ENCODE peak calls at places on chromosomes 12 and 14, in eight cellular contexts. M is naive thymus-derived CD4-positive, alpha-beta T cell; E is lower lobe of right lung; F is NT2/D1; U is Karpas-422; C is right lobe of liver; H is tibial nerve; P is sigmoid colon. N is an unnamed sample. For H3K9me3, the result is how much of the 10 kb centered on the place peaks cover.

GRCh38 chr14:104187121-104187889 is 48.9 kb downstream of the KIF26A start:
- DNase-seq in M (no peak), E (no peak), F (no peak), U (no peak), C (no peak), H (no peak), P (no peak), N (no peak)

GRCh38 chr14:69039287-69039628 is 60.2 kb upstream of the ACTN1 start:
- DNase-seq in M (no peak), E (no peak), F (no peak), U (no peak), C (no peak), H (no peak), P (no peak), N (no peak)

GRCh38 chr14:31265701-31266398 is 58.3 kb upstream of the HECTD1 start:
- DNase-seq in M (no peak), E (no peak), F (no peak), U (no peak), C (peak), H (no peak), P (no peak), N (no peak)

GRCh38 chr12:113500662-113501435 is 29.2 kb upstream of the LHX5 start:
- DNase-seq in M (no peak), E (no peak), F (peak), U (peak), C (no peak), H (no peak), P (no peak), N (no peak)

GRCh38 chr12:118528625-118529024 is 152.3 kb downstream of the SUDS3 start:
- DNase-seq in M (no peak), E (no peak), F (no peak), U (no peak), C (no peak), H (no peak), P (no peak), N (no peak)

GRCh38 chr12:119666900-119667576 is 895 bp upstream of the PRKAB1 start:
- DNase-seq in M (no peak), E (no peak), F (no peak), U (peak), C (no peak), H (no peak), P (no peak), N (no peak)

GRCh38 chr12:40693503-40693863 is 1.2 kb downstream of the CNTN1 start:
- DNase-seq in M (no peak), E (peak), F (peak), U (no peak), C (peak), H (peak), P (peak), N (no peak)

GRCh38 chr12:50110127-50110761 is 1.8 kb upstream of the COX14 start:
- DNase-seq in M (no peak), E (peak), F (no peak), U (peak), C (peak), H (no peak), P (peak), N (no peak)

GRCh38 chr14:21924479-21924878 is 250.9 kb upstream of the OR4E1 start:
- DNase-seq in M (peak), E (no peak), F (no peak), U (peak), C (no peak), H (no peak), P (no peak), N (peak)

GRCh38 chr14:67151082-67151666 is 38.1 kb upstream of the GARIN2 start:
- DNase-seq in M (no peak), E (no peak), F (no peak), U (no peak), C (no peak), H (no peak), P (no peak), N (no peak)

GRCh38 chr14:50040401-50040775 is 76.0 kb downstream of the VCPKMT start:
- DNase-seq in M (no peak), E (no peak), F (no peak), U (peak), C (no peak), H (no peak), P (no peak), N (peak)

GRCh38 chr14:75906680-75907280 is 75.0 kb downstream of the TGFB3 start:
- DNase-seq in M (peak), E (no peak), F (peak), U (peak), C (no peak), H (peak), P (peak), N (peak)

GRCh38 chr14:59677771-59678211 is 101.2 kb upstream of the CCDC175 start:
- DNase-seq in M (no peak), E (no peak), F (no peak), U (no peak), C (no peak), H (no peak), P (no peak), N (no peak)

GRCh38 chr14:74860899-74861733 is 14.8 kb downstream of the PROX2 start:
- DNase-seq in M (peak), E (peak), F (peak), U (peak), C (peak), H (peak), P (peak), N (peak)

GRCh38 chr12:123223241-123223668 is 9.7 kb downstream of the MPHOSPH9 start:
- DNase-seq in M (peak), E (no peak), F (no peak), U (no peak), C (no peak), H (no peak), P (no peak), N (no peak)

GRCh38 chr12:108609535-108610335 is 11.9 kb upstream of the TMEM119 start:
- DNase-seq in M (no peak), E (peak), F (no peak), U (no peak), C (no peak), H (peak), P (peak), N (no peak)

GRCh38 chr14:66507181-66507721 is 696 bp upstream of the GPHN start:
- DNase-seq in M (no peak), E (no peak), F (peak), U (no peak), C (no peak), H (no peak), P (no peak), N (no peak)

GRCh38 chr12:23895792-23896218 is 53.7 kb downstream of the SOX5 start:
- DNase-seq in M (no peak), E (no peak), F (peak), U (no peak), C (no peak), H (no peak), P (no peak), N (no peak)

GRCh38 chr12:86349196-86349595 is 93.0 kb upstream of the MGAT4C start:
- DNase-seq in M (no peak), E (no peak), F (no peak), U (no peak), C (no peak), H (no peak), P (no peak), N (no peak)

GRCh38 chr12:100163416-100164152 is 20.9 kb upstream of the BLTP3B start:
- DNase-seq in M (peak), E (peak), F (peak), U (peak), C (peak), H (peak), P (peak), N (peak)

GRCh38 chr12:27382126-27382795 is 49.6 kb downstream of the BMAL2 start:
- DNase-seq in M (no peak), E (no peak), F (no peak), U (no peak), C (no peak), H (no peak), P (no peak), N (no peak)

GRCh38 chr12:28611115-28611435 is 420.8 kb downstream of the CCDC91 start:
- DNase-seq in M (no peak), E (no peak), F (no peak), U (no peak), C (no peak), H (no peak), P (no peak), N (no peak)

GRCh38 chr12:48156648-48157015 is 683 bp downstream of the ASB8 start:
- DNase-seq in M (no peak), E (no peak), F (no peak), U (no peak), C (no peak), H (no peak), P (no peak), N (no peak)
- H3K9me3 ChIP-seq in M (under half), E (under half), F (under half), U (under half), C (under half), H (under half), P (under half), N (under half)

GRCh38 chr14:106276326-106277267 is 750.2 kb downstream of the TMEM121 start:
- DNase-seq in M (no peak), E (no peak), F (no peak), U (no peak), C (no peak), H (no peak), P (no peak), N (no peak)

GRCh38 chr14:106277503-106277902 is 751.1 kb downstream of the TMEM121 start:
- DNase-seq in M (peak), E (no peak), F (peak), U (no peak), C (no peak), H (no peak), P (no peak), N (peak)
- H3K9me3 ChIP-seq in M (under half), E (under half), F (under half), U (under half), C (under half), H (under half), P (under half), N (under half)

GRCh38 chr12:130109062-130109945 is 53.0 kb upstream of the FZD10 start:
- DNase-seq in M (no peak), E (no peak), F (no peak), U (no peak), C (no peak), H (no peak), P (no peak), N (no peak)
- H3K9me3 ChIP-seq in M (under half), E (under half), F (under half), U (under half), C (under half), H (under half), P (under half), N (under half)

GRCh38 chr12:633731-634130 is 29.5 kb downstream of the NINJ2 start:
- DNase-seq in M (no peak), E (no peak), F (no peak), U (no peak), C (no peak), H (no peak), P (no peak), N (no peak)

GRCh38 chr12:627285-627684 is 36.0 kb downstream of the NINJ2 start:
- DNase-seq in M (no peak), E (no peak), F (no peak), U (no peak), C (no peak), H (no peak), P (no peak), N (no peak)

GRCh38 chr12:627863-628805 is 35.1 kb downstream of the NINJ2 start:
- DNase-seq in M (no peak), E (no peak), F (no peak), U (no peak), C (peak), H (no peak), P (no peak), N (no peak)

GRCh38 chr12:632102-632696 is 31.0 kb downstream of the NINJ2 start:
- DNase-seq in M (no peak), E (no peak), F (peak), U (no peak), C (no peak), H (no peak), P (no peak), N (no peak)

DNA sequence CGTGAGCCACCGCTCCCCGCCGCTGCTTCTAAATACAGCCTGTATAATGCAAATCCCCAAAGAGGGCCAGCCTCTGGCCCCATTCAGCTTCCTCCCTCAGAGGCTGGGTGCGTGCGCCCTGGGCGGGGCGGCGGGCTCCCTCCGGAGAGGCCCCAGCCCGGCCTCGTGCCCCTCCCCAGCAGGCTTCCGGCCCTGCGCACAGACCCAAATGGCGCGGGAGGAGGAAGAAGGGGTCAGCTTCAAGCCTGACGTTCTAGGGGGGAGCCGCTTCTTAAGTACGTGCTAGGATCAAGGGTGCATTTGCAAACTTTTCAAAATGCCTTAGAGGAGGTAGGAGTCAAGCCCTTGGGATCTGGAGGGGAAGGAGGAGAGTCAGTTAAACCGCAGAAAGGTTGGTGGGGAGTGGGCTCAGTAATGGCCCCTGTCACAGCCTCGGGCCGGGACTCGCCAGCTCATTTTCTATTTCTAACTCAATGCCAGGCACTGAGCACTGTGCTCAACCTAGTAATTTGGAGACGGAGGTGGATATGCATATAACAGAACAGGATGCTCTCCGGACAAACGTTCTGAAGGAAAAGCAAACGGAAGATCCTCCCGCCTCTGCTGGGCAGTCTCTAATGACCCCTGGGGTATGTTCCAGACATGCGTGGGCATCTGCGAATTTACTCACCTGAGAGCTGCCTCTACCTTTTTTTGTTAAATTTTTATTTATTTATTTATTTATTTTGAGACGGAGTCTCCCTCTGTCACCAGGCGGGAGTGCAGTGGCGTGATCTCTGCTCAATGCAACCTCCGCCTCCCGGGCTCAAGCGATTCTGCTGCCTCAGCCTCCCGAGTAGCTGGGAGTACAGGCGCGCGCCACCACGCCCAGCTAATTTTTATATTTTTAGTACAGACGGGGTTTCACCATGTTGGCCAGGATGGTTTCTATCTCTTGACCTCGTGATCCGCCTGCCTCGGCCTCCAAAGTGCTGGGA is 32.3 kb downstream of the NINJ2 start:
- DNase-seq in M (peak), E (peak), F (peak), U (peak), C (peak), H (no peak), P (peak), N (peak)
- H3K9me3 ChIP-seq in M (under half), E (under half), F (under half), U (under half), C (under half), H (under half), P (under half), N (under half)

GRCh38 chr12:133073836-133074235 is 6.9 kb upstream of the ZNF140 start:
- DNase-seq in M (no peak), E (no peak), F (no peak), U (no peak), C (no peak), H (no peak), P (no peak), N (no peak)
- H3K9me3 ChIP-seq in M (under half), E (half or more), F (half or more), U (under half), C (under half), H (half or more), P (half or more), N (under half)

DNA sequence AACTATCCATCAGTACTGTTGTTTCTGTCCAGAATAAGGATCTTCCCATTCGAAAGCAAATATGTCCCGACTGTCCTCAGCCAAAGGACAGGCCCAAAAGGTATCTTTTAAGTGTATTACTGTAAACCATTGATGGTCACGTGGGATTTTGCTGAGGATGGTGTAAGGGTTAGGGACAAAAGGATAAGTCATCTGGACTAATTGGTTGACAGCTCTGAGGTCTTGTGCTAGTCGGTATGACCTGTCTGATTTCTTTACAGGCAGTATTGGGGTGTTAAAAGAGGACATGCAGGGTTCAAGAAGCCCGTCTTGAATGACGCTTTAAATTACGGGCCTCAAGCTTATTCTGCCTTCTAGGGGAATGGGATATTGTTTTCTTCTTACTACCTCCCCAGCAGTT is 24.4 kb downstream of the CLEC2A start:
- DNase-seq in M (no peak), E (no peak), F (no peak), U (no peak), C (no peak), H (no peak), P (no peak), N (no peak)
- H3K9me3 ChIP-seq in M (under half), E (under half), F (half or more), U (under half), C (under half), H (under half), P (under half), N (under half)

DNA sequence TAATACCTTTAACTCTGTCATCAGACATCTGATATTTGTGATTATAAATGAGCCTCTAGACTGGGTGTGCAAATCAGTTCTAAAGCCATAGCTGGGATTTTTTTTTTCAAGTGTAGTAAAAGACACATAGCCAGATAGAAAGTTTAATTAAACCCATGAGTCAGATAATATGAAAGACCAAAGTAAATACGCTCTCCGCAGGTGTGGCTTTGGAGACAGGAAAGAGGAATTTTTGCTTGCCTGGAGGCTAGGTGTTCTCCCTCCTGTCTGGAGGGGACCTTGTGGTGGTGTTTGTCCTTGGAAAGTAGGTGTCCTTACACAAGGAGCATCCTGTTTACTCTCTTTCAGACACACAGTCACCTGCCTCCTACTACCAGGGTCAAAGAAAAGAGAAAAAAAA is 61.0 kb downstream of the GALNT8 start:
- DNase-seq in M (no peak), E (no peak), F (no peak), U (no peak), C (no peak), H (no peak), P (no peak), N (no peak)
- H3K9me3 ChIP-seq in M (under half), E (under half), F (under half), U (under half), C (under half), H (under half), P (under half), N (under half)

GRCh38 chr14:43003845-43004244 is 1397.2 kb downstream of the LRFN5 start:
- DNase-seq in M (no peak), E (no peak), F (no peak), U (peak), C (no peak), H (no peak), P (no peak), N (no peak)
- H3K9me3 ChIP-seq in M (under half), E (under half), F (under half), U (half or more), C (under half), H (half or more), P (under half), N (under half)

DNA sequence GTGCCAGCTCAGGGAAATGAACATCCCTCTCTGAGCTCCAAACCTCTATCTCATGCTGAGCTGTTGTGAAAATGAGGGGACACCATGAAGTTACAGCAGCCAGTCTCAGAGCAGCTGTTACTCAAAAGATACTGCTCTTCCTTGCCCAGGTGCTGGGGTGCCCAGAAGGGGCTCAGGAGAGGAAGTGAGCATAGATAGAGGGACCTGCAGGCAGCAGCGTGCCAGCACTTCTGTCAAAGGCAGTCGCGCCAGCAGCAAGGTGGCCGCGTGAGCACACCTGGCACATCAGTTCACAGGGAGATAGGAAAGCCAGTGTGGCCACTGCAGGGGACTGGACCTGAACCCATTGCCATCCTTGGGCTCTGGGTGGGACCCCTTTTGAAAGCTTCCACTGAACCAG is 27.8 kb downstream of the C14orf132 start:
- DNase-seq in M (no peak), E (peak), F (no peak), U (peak), C (no peak), H (no peak), P (no peak), N (no peak)
- H3K9me3 ChIP-seq in M (under half), E (under half), F (under half), U (under half), C (under half), H (under half), P (under half), N (under half)